ENCODE peak calls at places on chromosome 2, in five cellular contexts. One of them, this sample, is unnamed.

GRCh38 chr2:55718165-55719008 is 24.7 kb upstream of the PNPT1 start:
- DNase-seq in left ventricle myocardium inferior: no peak
- DNase-seq in CD4-positive, alpha-beta T cell: peak
- DNase-seq in astrocyte of the spinal cord: peak
- DNase-seq in A549: peak
- DNase-seq in this sample: peak

GRCh38 chr2:211611061-211611518 is 927.5 kb downstream of the ERBB4 start:
- DNase-seq in left ventricle myocardium inferior: no peak
- DNase-seq in A549: peak
- DNase-seq in astrocyte of the spinal cord: no peak
- DNase-seq in CD4-positive, alpha-beta T cell: no peak
- DNase-seq in this sample: no peak

GRCh38 chr2:95334916-95335641 is 37.9 kb downstream of the KCNIP3 start:
- DNase-seq in CD4-positive, alpha-beta T cell: no peak
- DNase-seq in astrocyte of the spinal cord: peak
- DNase-seq in A549: no peak
- DNase-seq in left ventricle myocardium inferior: no peak
- DNase-seq in this sample: peak

GRCh38 chr2:101737478-101738240 is 40.2 kb downstream of the MAP4K4 start:
- DNase-seq in left ventricle myocardium inferior: no peak
- DNase-seq in A549: peak
- DNase-seq in astrocyte of the spinal cord: no peak
- DNase-seq in CD4-positive, alpha-beta T cell: no peak
- DNase-seq in this sample: no peak

GRCh38 chr2:12057436-12058166 is 311.2 kb downstream of the LPIN1 start:
- DNase-seq in A549: no peak
- DNase-seq in astrocyte of the spinal cord: peak
- DNase-seq in CD4-positive, alpha-beta T cell: no peak
- DNase-seq in left ventricle myocardium inferior: peak
- DNase-seq in this sample: no peak

GRCh38 chr2:236544362-236544761 is 25.3 kb upstream of the ACKR3 start:
- DNase-seq in A549: no peak
- DNase-seq in CD4-positive, alpha-beta T cell: no peak
- DNase-seq in astrocyte of the spinal cord: no peak
- DNase-seq in left ventricle myocardium inferior: no peak
- DNase-seq in this sample: no peak

GRCh38 chr2:212721026-212721451 is 182.4 kb upstream of the ERBB4 start:
- DNase-seq in left ventricle myocardium inferior: no peak
- DNase-seq in astrocyte of the spinal cord: no peak
- DNase-seq in A549: no peak
- DNase-seq in CD4-positive, alpha-beta T cell: no peak
- DNase-seq in this sample: no peak

GRCh38 chr2:27212626-27213471 is 781 bp upstream of the SLC5A6 start:
- DNase-seq in astrocyte of the spinal cord: peak
- DNase-seq in CD4-positive, alpha-beta T cell: peak
- DNase-seq in A549: peak
- DNase-seq in left ventricle myocardium inferior: no peak
- DNase-seq in this sample: peak

GRCh38 chr2:216221806-216222205 is 112.7 kb downstream of the XRCC5 start:
- DNase-seq in CD4-positive, alpha-beta T cell: no peak
- DNase-seq in astrocyte of the spinal cord: peak
- DNase-seq in left ventricle myocardium inferior: no peak
- DNase-seq in A549: no peak
- DNase-seq in this sample: peak

GRCh38 chr2:219282375-219282774 is 3.2 kb downstream of the DNAJB2 start:
- DNase-seq in astrocyte of the spinal cord: no peak
- DNase-seq in CD4-positive, alpha-beta T cell: no peak
- DNase-seq in left ventricle myocardium inferior: no peak
- DNase-seq in A549: no peak
- DNase-seq in this sample: no peak

GRCh38 chr2:113818382-113818951 is 62.0 kb upstream of the SLC35F5 start:
- DNase-seq in A549: peak
- DNase-seq in left ventricle myocardium inferior: peak
- DNase-seq in CD4-positive, alpha-beta T cell: no peak
- DNase-seq in astrocyte of the spinal cord: peak
- DNase-seq in this sample: peak

GRCh38 chr2:108587621-108588020 is 53.4 kb downstream of the LIMS1 start:
- DNase-seq in left ventricle myocardium inferior: peak
- DNase-seq in CD4-positive, alpha-beta T cell: no peak
- DNase-seq in astrocyte of the spinal cord: peak
- DNase-seq in A549: peak
- DNase-seq in this sample: peak

GRCh38 chr2:97718051-97718882 is 4.9 kb downstream of the ZAP70 start:
- DNase-seq in left ventricle myocardium inferior: peak
- DNase-seq in astrocyte of the spinal cord: no peak
- DNase-seq in A549: no peak
- DNase-seq in CD4-positive, alpha-beta T cell: peak
- DNase-seq in this sample: no peak

GRCh38 chr2:200845194-200845593 is 19.3 kb downstream of the CLK1 start:
- DNase-seq in left ventricle myocardium inferior: no peak
- DNase-seq in A549: no peak
- DNase-seq in astrocyte of the spinal cord: no peak
- DNase-seq in CD4-positive, alpha-beta T cell: no peak
- DNase-seq in this sample: no peak

GRCh38 chr2:34107811-34108210 is 508.7 kb upstream of the FAM98A start:
- DNase-seq in left ventricle myocardium inferior: no peak
- DNase-seq in A549: no peak
- DNase-seq in CD4-positive, alpha-beta T cell: no peak
- DNase-seq in astrocyte of the spinal cord: peak
- DNase-seq in this sample: no peak

GRCh38 chr2:112140413-112140802 is 2.2 kb downstream of the FBLN7 start:
- DNase-seq in astrocyte of the spinal cord: no peak
- DNase-seq in CD4-positive, alpha-beta T cell: no peak
- DNase-seq in left ventricle myocardium inferior: no peak
- DNase-seq in A549: no peak
- DNase-seq in this sample: no peak

GRCh38 chr2:222440670-222441422 is 16.5 kb downstream of the SGPP2 start:
- DNase-seq in A549: peak
- DNase-seq in CD4-positive, alpha-beta T cell: no peak
- DNase-seq in astrocyte of the spinal cord: peak
- DNase-seq in left ventricle myocardium inferior: no peak
- DNase-seq in this sample: peak

GRCh38 chr2:43745457-43745856 is 28.4 kb upstream of the DYNC2LI1 start:
- DNase-seq in left ventricle myocardium inferior: no peak
- DNase-seq in A549: no peak
- DNase-seq in CD4-positive, alpha-beta T cell: no peak
- DNase-seq in astrocyte of the spinal cord: peak
- DNase-seq in this sample: peak

GRCh38 chr2:126359494-126359893 is 296.5 kb upstream of the GYPC start:
- DNase-seq in astrocyte of the spinal cord: peak
- DNase-seq in left ventricle myocardium inferior: no peak
- DNase-seq in CD4-positive, alpha-beta T cell: no peak
- DNase-seq in A549: peak
- DNase-seq in this sample: peak

GRCh38 chr2:183010112-183010511 is 28.1 kb downstream of the NCKAP1 start:
- DNase-seq in left ventricle myocardium inferior: peak
- DNase-seq in CD4-positive, alpha-beta T cell: no peak
- DNase-seq in A549: peak
- DNase-seq in astrocyte of the spinal cord: peak
- DNase-seq in this sample: peak

GRCh38 chr2:230866704-230867561 is 2.2 kb downstream of the ITM2C start:
- DNase-seq in CD4-positive, alpha-beta T cell: peak
- DNase-seq in astrocyte of the spinal cord: peak
- DNase-seq in left ventricle myocardium inferior: no peak
- DNase-seq in A549: no peak
- DNase-seq in this sample: peak

GRCh38 chr2:188869560-188869959 is 104.6 kb upstream of the COL3A1 start:
- DNase-seq in CD4-positive, alpha-beta T cell: no peak
- DNase-seq in astrocyte of the spinal cord: peak
- DNase-seq in A549: no peak
- DNase-seq in left ventricle myocardium inferior: no peak
- DNase-seq in this sample: peak

GRCh38 chr2:32865399-32866068 is 81.2 kb upstream of the LTBP1 start:
- DNase-seq in CD4-positive, alpha-beta T cell: no peak
- DNase-seq in astrocyte of the spinal cord: peak
- DNase-seq in left ventricle myocardium inferior: no peak
- DNase-seq in A549: peak
- DNase-seq in this sample: peak

GRCh38 chr2:241111443-241111810 is 9.3 kb upstream of the MTERF4 start:
- DNase-seq in A549: no peak
- DNase-seq in astrocyte of the spinal cord: no peak
- DNase-seq in left ventricle myocardium inferior: no peak
- DNase-seq in CD4-positive, alpha-beta T cell: no peak
- DNase-seq in this sample: no peak

GRCh38 chr2:46885376-46885775 is 30.2 kb downstream of the MCFD2 start:
- DNase-seq in CD4-positive, alpha-beta T cell: no peak
- DNase-seq in A549: no peak
- DNase-seq in astrocyte of the spinal cord: peak
- DNase-seq in left ventricle myocardium inferior: no peak
- DNase-seq in this sample: peak

GRCh38 chr2:212863185-212863588 is 288.2 kb downstream of the IKZF2 start:
- DNase-seq in left ventricle myocardium inferior: no peak
- DNase-seq in astrocyte of the spinal cord: peak
- DNase-seq in A549: peak
- DNase-seq in CD4-positive, alpha-beta T cell: no peak
- DNase-seq in this sample: no peak

GRCh38 chr2:62485780-62486765 is 19.9 kb downstream of the TMEM17 start:
- DNase-seq in CD4-positive, alpha-beta T cell: no peak
- DNase-seq in left ventricle myocardium inferior: no peak
- DNase-seq in A549: no peak
- DNase-seq in astrocyte of the spinal cord: no peak
- DNase-seq in this sample: no peak

GRCh38 chr2:106115250-106115649 is 78.9 kb downstream of the UXS1 start:
- DNase-seq in astrocyte of the spinal cord: peak
- DNase-seq in A549: peak
- DNase-seq in CD4-positive, alpha-beta T cell: no peak
- DNase-seq in left ventricle myocardium inferior: no peak
- DNase-seq in this sample: peak

GRCh38 chr2:49490710-49491109 is 336.4 kb upstream of the FSHR start:
- DNase-seq in astrocyte of the spinal cord: no peak
- DNase-seq in left ventricle myocardium inferior: no peak
- DNase-seq in A549: peak
- DNase-seq in CD4-positive, alpha-beta T cell: no peak
- DNase-seq in this sample: no peak

DNA sequence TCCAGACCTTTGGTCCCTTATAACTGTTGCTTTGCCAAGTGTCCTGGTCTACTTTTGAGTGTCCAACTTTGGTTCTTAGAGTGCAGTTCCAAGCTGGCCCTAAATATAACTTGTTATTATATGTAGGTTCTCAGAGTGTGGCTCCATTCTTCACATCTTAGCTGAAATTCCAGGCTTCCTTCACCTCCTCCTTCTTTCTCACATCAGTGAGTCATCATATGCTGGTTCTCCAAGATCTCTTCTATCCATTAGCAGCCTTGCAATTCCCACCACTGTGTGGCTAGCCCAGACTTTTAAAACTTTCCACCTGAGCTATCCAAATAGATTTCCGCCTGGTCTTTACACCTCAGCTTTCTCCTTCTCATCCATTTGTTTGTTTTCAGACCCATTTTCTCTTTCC is 12.6 kb upstream of the CXCR4 start:
- DNase-seq in astrocyte of the spinal cord: no peak
- DNase-seq in A549: no peak
- DNase-seq in left ventricle myocardium inferior: no peak
- DNase-seq in CD4-positive, alpha-beta T cell: no peak
- DNase-seq in this sample: no peak
- TF ChIP-seq CTCF in astrocyte of the spinal cord: no peak
- TF ChIP-seq CTCF in A549: no peak
- TF ChIP-seq CTCF in left ventricle myocardium inferior: no peak
- TF ChIP-seq CTCF in CD4-positive, alpha-beta T cell: no peak
- TF ChIP-seq CTCF in this sample: no peak

GRCh38 chr2:199310654-199311275 is 147.0 kb downstream of the SATB2 start:
- DNase-seq in astrocyte of the spinal cord: no peak
- DNase-seq in CD4-positive, alpha-beta T cell: no peak
- DNase-seq in left ventricle myocardium inferior: no peak
- DNase-seq in A549: no peak
- DNase-seq in this sample: no peak

GRCh38 chr2:199309973-199310372 is 147.8 kb downstream of the SATB2 start:
- DNase-seq in astrocyte of the spinal cord: no peak
- DNase-seq in CD4-positive, alpha-beta T cell: no peak
- DNase-seq in A549: no peak
- DNase-seq in left ventricle myocardium inferior: no peak
- DNase-seq in this sample: no peak

GRCh38 chr2:199307461-199307860 is 150.3 kb downstream of the SATB2 start:
- DNase-seq in A549: no peak
- DNase-seq in left ventricle myocardium inferior: no peak
- DNase-seq in astrocyte of the spinal cord: no peak
- DNase-seq in CD4-positive, alpha-beta T cell: no peak
- DNase-seq in this sample: no peak

GRCh38 chr2:199309411-199309810 is 148.3 kb downstream of the SATB2 start:
- DNase-seq in CD4-positive, alpha-beta T cell: no peak
- DNase-seq in A549: no peak
- DNase-seq in left ventricle myocardium inferior: no peak
- DNase-seq in astrocyte of the spinal cord: no peak
- DNase-seq in this sample: no peak

GRCh38 chr2:199308567-199308966 is 149.2 kb downstream of the SATB2 start:
- DNase-seq in left ventricle myocardium inferior: no peak
- DNase-seq in CD4-positive, alpha-beta T cell: no peak
- DNase-seq in astrocyte of the spinal cord: no peak
- DNase-seq in A549: no peak
- DNase-seq in this sample: no peak
- TF ChIP-seq CTCF in left ventricle myocardium inferior: no peak
- TF ChIP-seq CTCF in CD4-positive, alpha-beta T cell: no peak
- TF ChIP-seq CTCF in astrocyte of the spinal cord: no peak
- TF ChIP-seq CTCF in A549: no peak
- TF ChIP-seq CTCF in this sample: no peak

GRCh38 chr2:70861774-70862644 is 26.4 kb upstream of the CD207 start:
- DNase-seq in CD4-positive, alpha-beta T cell: peak
- DNase-seq in left ventricle myocardium inferior: peak
- DNase-seq in astrocyte of the spinal cord: peak
- DNase-seq in A549: peak
- DNase-seq in this sample: peak
- TF ChIP-seq CTCF in CD4-positive, alpha-beta T cell: peak
- TF ChIP-seq CTCF in left ventricle myocardium inferior: peak
- TF ChIP-seq CTCF in astrocyte of the spinal cord: peak
- TF ChIP-seq CTCF in A549: peak
- TF ChIP-seq CTCF in this sample: peak

GRCh38 chr2:85647823-85648526 is 20.0 kb downstream of the SFTPB start:
- DNase-seq in left ventricle myocardium inferior: no peak
- DNase-seq in CD4-positive, alpha-beta T cell: no peak
- DNase-seq in astrocyte of the spinal cord: no peak
- DNase-seq in A549: no peak
- DNase-seq in this sample: no peak

GRCh38 chr2:85650456-85650855 is 17.5 kb downstream of the SFTPB start:
- DNase-seq in left ventricle myocardium inferior: no peak
- DNase-seq in CD4-positive, alpha-beta T cell: no peak
- DNase-seq in astrocyte of the spinal cord: no peak
- DNase-seq in A549: no peak
- DNase-seq in this sample: no peak

GRCh38 chr2:85651097-85651496 is 16.9 kb downstream of the SFTPB start:
- DNase-seq in CD4-positive, alpha-beta T cell: no peak
- DNase-seq in A549: no peak
- DNase-seq in left ventricle myocardium inferior: no peak
- DNase-seq in astrocyte of the spinal cord: no peak
- DNase-seq in this sample: no peak

GRCh38 chr2:85649201-85650190 is 18.5 kb downstream of the SFTPB start:
- DNase-seq in left ventricle myocardium inferior: no peak
- DNase-seq in CD4-positive, alpha-beta T cell: no peak
- DNase-seq in A549: peak
- DNase-seq in astrocyte of the spinal cord: no peak
- DNase-seq in this sample: peak

DNA sequence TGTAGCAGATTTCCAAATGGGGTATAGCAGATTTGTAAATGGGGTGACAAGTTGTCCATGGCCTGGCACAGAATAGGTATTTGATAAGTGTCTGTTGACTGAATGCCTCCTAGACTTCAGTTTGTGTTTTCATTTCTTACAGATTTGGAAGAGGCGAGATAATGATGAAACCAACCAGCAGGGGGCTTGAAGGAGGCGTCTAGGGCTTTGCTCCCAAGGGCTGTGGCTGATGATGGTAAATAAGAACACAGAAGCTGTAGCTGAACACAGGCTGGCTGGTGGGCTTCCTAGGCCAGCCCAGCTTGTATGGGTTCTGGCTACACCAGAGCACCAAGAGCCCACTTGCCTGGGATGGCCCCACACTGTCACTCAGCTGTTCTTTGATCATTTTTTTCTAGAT is 19.4 kb downstream of the SFTPB start:
- DNase-seq in astrocyte of the spinal cord: peak
- DNase-seq in A549: peak
- DNase-seq in left ventricle myocardium inferior: no peak
- DNase-seq in CD4-positive, alpha-beta T cell: no peak
- DNase-seq in this sample: peak
- TF ChIP-seq CTCF in astrocyte of the spinal cord: peak
- TF ChIP-seq CTCF in A549: peak
- TF ChIP-seq CTCF in left ventricle myocardium inferior: peak
- TF ChIP-seq CTCF in CD4-positive, alpha-beta T cell: peak
- TF ChIP-seq CTCF in this sample: peak